ENCODE peak calls at places on chromosome 14, in eight cellular contexts. M is D341Med; P is neural progenitor cell; D is activated CD4-positive, alpha-beta T cell treated with anti-CD3 and anti-CD28 coated beads, Interleukin-2, amount 10 ng/mL, durations not matched to agents 24 days and 14 days; V is endodermal cell; A is psoas muscle; T is GM04504; O is adrenal gland. E is an unnamed sample.

GRCh38 chr14:49363926-49364751 is 222.0 kb downstream of the RPS29 start:
- DNase-seq in M (no peak), P (peak; percentile 45), D (no peak), V (no peak), A (no peak), T (no peak), O (no peak), E (no peak)

GRCh38 chr14:26598081-26598671 is 343 bp upstream of the NOVA1 start:
- DNase-seq in M (peak; percentile 89), P (peak; percentile 97), D (peak; percentile 56), V (peak; percentile 99), A (peak; percentile 88), T (peak; percentile 7), O (peak; percentile 80), E (peak; percentile 99)

GRCh38 chr14:54768501-54768900 is 134.1 kb downstream of the GCH1 start:
- DNase-seq in M (no peak), P (no peak), D (no peak), V (no peak), A (no peak), T (no peak), O (no peak), E (no peak)

GRCh38 chr14:34874386-34875030 is 652 bp downstream of the BAZ1A start:
- DNase-seq in M (peak; percentile 78), P (peak; percentile 88), D (peak; percentile 84), V (peak; percentile 84), A (peak; percentile 70), T (peak; percentile 13), O (peak; percentile 52), E (peak; percentile 24)

GRCh38 chr14:76867536-76868452 is 41.6 kb downstream of the LRRC74A start:
- DNase-seq in M (no peak), P (no peak), D (peak; percentile 75), V (no peak), A (peak; percentile 64), T (no peak), O (no peak), E (peak; percentile 15)

GRCh38 chr14:94116701-94117100 is 6.2 kb downstream of the IFI27 start:
- DNase-seq in M (no peak), P (no peak), D (no peak), V (no peak), A (no peak), T (no peak), O (no peak), E (no peak)

GRCh38 chr14:103820908-103821307 is 26.5 kb downstream of the PPP1R13B start:
- DNase-seq in M (no peak), P (no peak), D (no peak), V (no peak), A (no peak), T (no peak), O (no peak), E (no peak)

GRCh38 chr14:102772781-102773570 is 4.3 kb upstream of the TRAF3 start:
- DNase-seq in M (no peak), P (peak; percentile 45), D (no peak), V (peak; percentile 89), A (no peak), T (no peak), O (no peak), E (no peak)

GRCh38 chr14:92692822-92693226 is 55.6 kb downstream of the LGMN start:
- DNase-seq in M (peak; percentile 51), P (no peak), D (no peak), V (no peak), A (peak; percentile 70), T (no peak), O (peak; percentile 81), E (no peak)

GRCh38 chr14:93269341-93270068 is 62.4 kb downstream of the UBR7 start:
- DNase-seq in M (no peak), P (peak; percentile 17), D (no peak), V (no peak), A (no peak), T (peak; percentile 17), O (peak; percentile 40), E (no peak)

GRCh38 chr14:72740504-72740961 is 153.4 kb downstream of the DPF3 start:
- DNase-seq in M (no peak), P (no peak), D (no peak), V (no peak), A (no peak), T (no peak), O (no peak), E (no peak)

GRCh38 chr14:53942970-53943750 is 13.5 kb downstream of the BMP4 start:
- DNase-seq in M (no peak), P (peak; percentile 49), D (no peak), V (peak; percentile 73), A (no peak), T (no peak), O (no peak), E (peak; percentile 51)

GRCh38 chr14:71474291-71474690 is 457.9 kb upstream of the RGS6 start:
- DNase-seq in M (peak; percentile 47), P (no peak), D (peak; percentile 49), V (no peak), A (no peak), T (no peak), O (no peak), E (no peak)

GRCh38 chr14:77979666-77980351 is 179.9 kb downstream of the ADCK1 start:
- DNase-seq in M (peak; percentile 52), P (peak; percentile 64), D (no peak), V (peak; percentile 88), A (no peak), T (peak; percentile 10), O (no peak), E (no peak)

GRCh38 chr14:35374273-35374681 is 30.3 kb downstream of the NFKBIA start:
- DNase-seq in M (no peak), P (no peak), D (no peak), V (no peak), A (peak; percentile 66), T (peak; percentile 97), O (peak; percentile 77), E (no peak)

GRCh38 chr14:52439476-52439875 is 112.8 kb downstream of the TXNDC16 start:
- DNase-seq in M (no peak), P (no peak), D (no peak), V (no peak), A (no peak), T (no peak), O (no peak), E (no peak)

GRCh38 chr14:75831455-75831854 is 150.3 kb downstream of the TGFB3 start:
- DNase-seq in M (no peak), P (no peak), D (peak; percentile 87), V (no peak), A (peak; percentile 56), T (peak; percentile 59), O (no peak), E (no peak)

GRCh38 chr14:51865953-51866747 is 5.7 kb downstream of the GNG2 start:
- DNase-seq in M (no peak), P (no peak), D (peak; percentile 78), V (peak; percentile 79), A (no peak), T (no peak), O (no peak), E (no peak)

GRCh38 chr14:63725786-63726185 is 2.1 kb downstream of the SGPP1 start:
- DNase-seq in M (no peak), P (no peak), D (no peak), V (no peak), A (no peak), T (no peak), O (no peak), E (peak; percentile 40)